ENCODE peak calls at places on chromosomes 4 and X, in ten cellular contexts. One of them, this sample, is unnamed. For H3K36me3, the result is how much of the 10 kb centered on the place peaks cover.

GRCh38 chrX:38089173-38089982 is 83.0 kb downstream of the SYTL5 start:
- DNase-seq in body of pancreas: no peak
- DNase-seq in lower lobe of right lung: no peak
- DNase-seq in upper lobe of right lung: no peak
- DNase-seq in vagina: no peak
- DNase-seq in astrocyte: no peak
- DNase-seq in fibroblast of lung: no peak
- DNase-seq in ovary: no peak
- DNase-seq in heart right ventricle: no peak
- DNase-seq in right lobe of liver: no peak
- DNase-seq in this sample: no peak

GRCh38 chrX:131789664-131790063 is 233.4 kb upstream of the STK26 start:
- DNase-seq in body of pancreas: no peak
- DNase-seq in lower lobe of right lung: no peak
- DNase-seq in upper lobe of right lung: no peak
- DNase-seq in vagina: no peak
- DNase-seq in astrocyte: no peak
- DNase-seq in fibroblast of lung: no peak
- DNase-seq in ovary: no peak
- DNase-seq in heart right ventricle: no peak
- DNase-seq in right lobe of liver: no peak
- DNase-seq in this sample: no peak

GRCh38 chr4:129545599-129546278 is 449.8 kb downstream of the C4orf33 start:
- DNase-seq in body of pancreas: peak
- DNase-seq in lower lobe of right lung: peak
- DNase-seq in upper lobe of right lung: peak
- DNase-seq in vagina: no peak
- DNase-seq in astrocyte: peak
- DNase-seq in fibroblast of lung: peak
- DNase-seq in ovary: peak
- DNase-seq in heart right ventricle: peak
- DNase-seq in right lobe of liver: peak
- DNase-seq in this sample: peak

GRCh38 chrX:8971116-8971515 is 62.8 kb downstream of the FAM9B start:
- DNase-seq in body of pancreas: no peak
- DNase-seq in lower lobe of right lung: no peak
- DNase-seq in upper lobe of right lung: no peak
- DNase-seq in vagina: no peak
- DNase-seq in astrocyte: peak
- DNase-seq in fibroblast of lung: peak
- DNase-seq in ovary: no peak
- DNase-seq in heart right ventricle: no peak
- DNase-seq in right lobe of liver: no peak
- DNase-seq in this sample: no peak

GRCh38 chrX:150160656-150161055 is 202.5 kb upstream of the MAMLD1 start:
- DNase-seq in body of pancreas: no peak
- DNase-seq in lower lobe of right lung: no peak
- DNase-seq in upper lobe of right lung: no peak
- DNase-seq in vagina: no peak
- DNase-seq in astrocyte: no peak
- DNase-seq in fibroblast of lung: no peak
- DNase-seq in ovary: no peak
- DNase-seq in heart right ventricle: no peak
- DNase-seq in right lobe of liver: no peak
- DNase-seq in this sample: no peak

GRCh38 chrX:155766321-155766720 is 114.8 kb upstream of the VAMP7 start:
- DNase-seq in body of pancreas: no peak
- DNase-seq in lower lobe of right lung: no peak
- DNase-seq in upper lobe of right lung: no peak
- DNase-seq in vagina: no peak
- DNase-seq in astrocyte: no peak
- DNase-seq in fibroblast of lung: no peak
- DNase-seq in ovary: no peak
- DNase-seq in heart right ventricle: no peak
- DNase-seq in right lobe of liver: no peak
- DNase-seq in this sample: no peak

GRCh38 chrX:151982217-151982616 is 7.7 kb upstream of the GABRE start:
- DNase-seq in body of pancreas: no peak
- DNase-seq in lower lobe of right lung: no peak
- DNase-seq in upper lobe of right lung: no peak
- DNase-seq in vagina: no peak
- DNase-seq in astrocyte: peak
- DNase-seq in fibroblast of lung: peak
- DNase-seq in ovary: no peak
- DNase-seq in heart right ventricle: no peak
- DNase-seq in right lobe of liver: no peak
- DNase-seq in this sample: no peak

GRCh38 chr4:183118585-183118984 is 19.5 kb downstream of the WWC2 start:
- DNase-seq in body of pancreas: no peak
- DNase-seq in lower lobe of right lung: no peak
- DNase-seq in upper lobe of right lung: no peak
- DNase-seq in vagina: no peak
- DNase-seq in astrocyte: peak
- DNase-seq in fibroblast of lung: peak
- DNase-seq in ovary: no peak
- DNase-seq in heart right ventricle: no peak
- DNase-seq in right lobe of liver: no peak
- DNase-seq in this sample: no peak

GRCh38 chr4:153188966-153189801 is 15.1 kb upstream of the TRIM2 start:
- DNase-seq in body of pancreas: peak
- DNase-seq in lower lobe of right lung: no peak
- DNase-seq in upper lobe of right lung: no peak
- DNase-seq in vagina: no peak
- DNase-seq in astrocyte: peak
- DNase-seq in fibroblast of lung: peak
- DNase-seq in ovary: no peak
- DNase-seq in heart right ventricle: no peak
- DNase-seq in right lobe of liver: no peak
- DNase-seq in this sample: no peak

GRCh38 chr4:110005461-110006056 is 92.9 kb downstream of the EGF start:
- DNase-seq in body of pancreas: no peak
- DNase-seq in lower lobe of right lung: no peak
- DNase-seq in upper lobe of right lung: no peak
- DNase-seq in vagina: no peak
- DNase-seq in astrocyte: peak
- DNase-seq in fibroblast of lung: peak
- DNase-seq in ovary: no peak
- DNase-seq in heart right ventricle: no peak
- DNase-seq in right lobe of liver: no peak
- DNase-seq in this sample: no peak

GRCh38 chrX:3345281-3346081 is 971 bp downstream of the MXRA5 start:
- DNase-seq in body of pancreas: peak
- DNase-seq in lower lobe of right lung: peak
- DNase-seq in upper lobe of right lung: peak
- DNase-seq in vagina: no peak
- DNase-seq in astrocyte: peak
- DNase-seq in fibroblast of lung: peak
- DNase-seq in ovary: peak
- DNase-seq in heart right ventricle: peak
- DNase-seq in right lobe of liver: peak
- DNase-seq in this sample: peak
- TF ChIP-seq CTCF in body of pancreas: peak
- TF ChIP-seq CTCF in lower lobe of right lung: no peak
- TF ChIP-seq CTCF in upper lobe of right lung: no peak
- TF ChIP-seq CTCF in vagina: no peak
- TF ChIP-seq CTCF in astrocyte: no peak
- TF ChIP-seq CTCF in fibroblast of lung: no peak
- TF ChIP-seq CTCF in ovary: no peak
- TF ChIP-seq CTCF in heart right ventricle: no peak
- TF ChIP-seq CTCF in right lobe of liver: no peak
- TF ChIP-seq CTCF in this sample: no peak

GRCh38 chr4:48904101-48904500 is 2.5 kb downstream of the OCIAD2 start:
- DNase-seq in body of pancreas: no peak
- DNase-seq in lower lobe of right lung: no peak
- DNase-seq in upper lobe of right lung: no peak
- DNase-seq in vagina: no peak
- DNase-seq in astrocyte: no peak
- DNase-seq in fibroblast of lung: no peak
- DNase-seq in ovary: no peak
- DNase-seq in heart right ventricle: no peak
- DNase-seq in right lobe of liver: no peak
- DNase-seq in this sample: no peak
- H3K36me3 ChIP-seq in body of pancreas: under half
- H3K36me3 ChIP-seq in lower lobe of right lung: under half
- H3K36me3 ChIP-seq in upper lobe of right lung: under half
- H3K36me3 ChIP-seq in vagina: under half
- H3K36me3 ChIP-seq in astrocyte: under half
- H3K36me3 ChIP-seq in fibroblast of lung: under half
- H3K36me3 ChIP-seq in ovary: under half
- H3K36me3 ChIP-seq in heart right ventricle: under half
- H3K36me3 ChIP-seq in right lobe of liver: under half
- H3K36me3 ChIP-seq in this sample: under half

GRCh38 chrX:56729152-56729557 is at the start of gene NBDY:
- DNase-seq in body of pancreas: peak
- DNase-seq in lower lobe of right lung: no peak
- DNase-seq in upper lobe of right lung: peak
- DNase-seq in vagina: no peak
- DNase-seq in astrocyte: peak
- DNase-seq in fibroblast of lung: peak
- DNase-seq in ovary: peak
- DNase-seq in heart right ventricle: peak
- DNase-seq in right lobe of liver: no peak
- DNase-seq in this sample: peak
- H3K4me3 ChIP-seq in body of pancreas: no peak
- H3K4me3 ChIP-seq in lower lobe of right lung: peak
- H3K4me3 ChIP-seq in upper lobe of right lung: peak
- H3K4me3 ChIP-seq in vagina: peak
- H3K4me3 ChIP-seq in astrocyte: peak
- H3K4me3 ChIP-seq in fibroblast of lung: peak
- H3K4me3 ChIP-seq in ovary: peak
- H3K4me3 ChIP-seq in heart right ventricle: peak
- H3K4me3 ChIP-seq in right lobe of liver: peak
- H3K4me3 ChIP-seq in this sample: peak

GRCh38 chrX:40314070-40314469 is 216.3 kb upstream of the BCOR start:
- DNase-seq in body of pancreas: no peak
- DNase-seq in lower lobe of right lung: no peak
- DNase-seq in upper lobe of right lung: no peak
- DNase-seq in vagina: no peak
- DNase-seq in astrocyte: no peak
- DNase-seq in fibroblast of lung: no peak
- DNase-seq in ovary: no peak
- DNase-seq in heart right ventricle: no peak
- DNase-seq in right lobe of liver: no peak
- DNase-seq in this sample: no peak
- TF ChIP-seq CTCF in body of pancreas: no peak
- TF ChIP-seq CTCF in lower lobe of right lung: no peak
- TF ChIP-seq CTCF in upper lobe of right lung: peak
- TF ChIP-seq CTCF in vagina: no peak
- TF ChIP-seq CTCF in astrocyte: no peak
- TF ChIP-seq CTCF in fibroblast of lung: no peak
- TF ChIP-seq CTCF in ovary: no peak
- TF ChIP-seq CTCF in heart right ventricle: no peak
- TF ChIP-seq CTCF in right lobe of liver: no peak
- TF ChIP-seq CTCF in this sample: no peak

GRCh38 chrX:45751156-45751555 is 550.5 kb upstream of the DIPK2B start:
- DNase-seq in body of pancreas: no peak
- DNase-seq in lower lobe of right lung: no peak
- DNase-seq in upper lobe of right lung: no peak
- DNase-seq in vagina: no peak
- DNase-seq in astrocyte: no peak
- DNase-seq in fibroblast of lung: no peak
- DNase-seq in ovary: no peak
- DNase-seq in heart right ventricle: no peak
- DNase-seq in right lobe of liver: no peak
- DNase-seq in this sample: no peak

GRCh38 chrX:45747905-45748304 is 547.2 kb upstream of the DIPK2B start:
- DNase-seq in body of pancreas: no peak
- DNase-seq in lower lobe of right lung: no peak
- DNase-seq in upper lobe of right lung: no peak
- DNase-seq in vagina: no peak
- DNase-seq in astrocyte: peak
- DNase-seq in fibroblast of lung: no peak
- DNase-seq in ovary: no peak
- DNase-seq in heart right ventricle: no peak
- DNase-seq in right lobe of liver: no peak
- DNase-seq in this sample: no peak

GRCh38 chrX:45749375-45749774 is 548.7 kb upstream of the DIPK2B start:
- DNase-seq in body of pancreas: no peak
- DNase-seq in lower lobe of right lung: no peak
- DNase-seq in upper lobe of right lung: no peak
- DNase-seq in vagina: no peak
- DNase-seq in astrocyte: no peak
- DNase-seq in fibroblast of lung: peak
- DNase-seq in ovary: no peak
- DNase-seq in heart right ventricle: no peak
- DNase-seq in right lobe of liver: no peak
- DNase-seq in this sample: no peak

GRCh38 chrX:45748443-45748842 is 547.8 kb upstream of the DIPK2B start:
- DNase-seq in body of pancreas: no peak
- DNase-seq in lower lobe of right lung: no peak
- DNase-seq in upper lobe of right lung: no peak
- DNase-seq in vagina: no peak
- DNase-seq in astrocyte: peak
- DNase-seq in fibroblast of lung: no peak
- DNase-seq in ovary: no peak
- DNase-seq in heart right ventricle: no peak
- DNase-seq in right lobe of liver: no peak
- DNase-seq in this sample: no peak

GRCh38 chrX:45750639-45751038 is 550.0 kb upstream of the DIPK2B start:
- DNase-seq in body of pancreas: no peak
- DNase-seq in lower lobe of right lung: no peak
- DNase-seq in upper lobe of right lung: no peak
- DNase-seq in vagina: no peak
- DNase-seq in astrocyte: peak
- DNase-seq in fibroblast of lung: no peak
- DNase-seq in ovary: no peak
- DNase-seq in heart right ventricle: peak
- DNase-seq in right lobe of liver: no peak
- DNase-seq in this sample: no peak
- H3K36me3 ChIP-seq in body of pancreas: under half
- H3K36me3 ChIP-seq in lower lobe of right lung: under half
- H3K36me3 ChIP-seq in upper lobe of right lung: under half
- H3K36me3 ChIP-seq in vagina: under half
- H3K36me3 ChIP-seq in astrocyte: half or more
- H3K36me3 ChIP-seq in fibroblast of lung: under half
- H3K36me3 ChIP-seq in ovary: under half
- H3K36me3 ChIP-seq in heart right ventricle: under half
- H3K36me3 ChIP-seq in right lobe of liver: under half
- H3K36me3 ChIP-seq in this sample: under half

This sample was measured in left lung.